ENCODE peak calls at places on chromosome 13, in four cellular contexts. M is AG20443; F is gastrocnemius medialis; S is stimulated activated CD8-positive, alpha-beta memory T cell treated with anti-CD3 and anti-CD28 coated beads, Interleukin-2, amount 100 ng/mL, for 1 hour. L is an unnamed sample.

GRCh38 chr13:70502944-70503343 is 394.7 kb upstream of the KLHL1 start:
- DNase-seq in M (no peak), F (no peak), S (no peak), L (no peak)

GRCh38 chr13:38636106-38636505 is 50.8 kb upstream of the FREM2 start:
- DNase-seq in M (no peak), F (no peak), S (no peak), L (no peak)

GRCh38 chr13:114194853-114195252 is 15.8 kb downstream of the CFAP97D2 start:
- DNase-seq in M (no peak), F (no peak), S (no peak), L (no peak)

GRCh38 chr13:51269039-51269438 is 46.8 kb downstream of the FAM124A start:
- DNase-seq in M (peak; percentile 35), F (no peak), S (no peak), L (no peak)

GRCh38 chr13:80742027-80742426 is 401.1 kb upstream of the SPRY2 start:
- DNase-seq in M (no peak), F (no peak), S (no peak), L (no peak)

GRCh38 chr13:19305434-19305833 is 123.8 kb upstream of the TUBA3C start:
- DNase-seq in M (no peak), F (no peak), S (no peak), L (no peak)

GRCh38 chr13:111638233-111638632 is 317.8 kb downstream of the TEX29 start:
- DNase-seq in M (no peak), F (no peak), S (no peak), L (no peak)

GRCh38 chr13:102040812-102041211 is 361.0 kb downstream of the FGF14 start:
- DNase-seq in M (no peak), F (no peak), S (no peak), L (no peak)

GRCh38 chr13:59982631-59983382 is 180.9 kb downstream of the DIAPH3 start:
- DNase-seq in M (no peak), F (no peak), S (no peak), L (no peak)

GRCh38 chr13:94557836-94558235 is 38.1 kb downstream of the TGDS start:
- DNase-seq in M (no peak), F (no peak), S (no peak), L (no peak)

GRCh38 chr13:26202365-26202972 is 19.6 kb downstream of the RNF6 start:
- DNase-seq in M (peak; percentile 18), F (no peak), S (no peak), L (no peak)

GRCh38 chr13:20495087-20496023 is 30.3 kb downstream of the CRYL1 start:
- DNase-seq in M (peak; percentile 74), F (peak; percentile 42), S (peak; percentile 19), L (peak; percentile 44)

GRCh38 chr13:113034451-113035208 is 65.6 kb downstream of the MCF2L start:
- DNase-seq in M (peak; percentile 90), F (peak; percentile 37), S (no peak), L (no peak)

GRCh38 chr13:28568286-28568685 is 73.4 kb upstream of the FLT1 start:
- DNase-seq in M (no peak), F (peak; percentile 25), S (no peak), L (no peak)

L was measured in GM18507.